ENCODE peak calls at places on chromosomes 4 and X, in five cellular contexts. P is stomach, W is ovary, B is GM12878, L is HepG2. D is an unnamed sample.

GRCh38 chr4:70613893-70614572 is 14.5 kb upstream of the ENAM start:
- DNase-seq in W (no peak), B (no peak), L (no peak), P (no peak), D (no peak)

GRCh38 chr4:148926861-148927260 is 484.6 kb upstream of the NR3C2 start:
- DNase-seq in B (no peak), W (no peak), L (no peak), P (peak; percentile 63), D (no peak)

GRCh38 chrX:338281-338835 is 19.8 kb upstream of the GTPBP6 start:
- DNase-seq in P (no peak), L (no peak), W (peak; percentile 21), B (no peak), D (peak; percentile 79)

GRCh38 chr4:2257361-2258001 is 4.4 kb downstream of the MXD4 start:
- DNase-seq in L (no peak), W (peak; percentile 33), B (no peak), P (peak; percentile 25), D (peak; percentile 76)

GRCh38 chr4:67401902-67402301 is 143.4 kb downstream of the CENPC start:
- DNase-seq in W (no peak), L (no peak), P (no peak), B (no peak), D (no peak)

GRCh38 chrX:48794993-48795501 is 6.8 kb upstream of the HDAC6 start:
- DNase-seq in B (no peak), L (no peak), P (no peak), W (no peak), D (peak; percentile 54)

GRCh38 chrX:39445336-39445735 is 644.1 kb downstream of the MID1IP1 start:
- DNase-seq in P (peak; percentile 40), B (no peak), W (no peak), L (no peak), D (no peak)

GRCh38 chr4:2362286-2363055 is 56.0 kb downstream of the ZFYVE28 start:
- DNase-seq in W (peak; percentile 28), P (no peak), B (no peak), L (no peak), D (no peak)

GRCh38 chrX:155068165-155068564 is 2.8 kb downstream of the CMC4 start:
- DNase-seq in L (peak; percentile 46), P (no peak), B (no peak), W (no peak), D (no peak)

GRCh38 chr4:105509291-105509690 is 35.4 kb upstream of the PPA2 start:
- DNase-seq in L (no peak), P (no peak), B (peak; percentile 20), W (no peak), D (no peak)

GRCh38 chr4:8101213-8101781 is 57.3 kb downstream of the ABLIM2 start:
- DNase-seq in P (no peak), B (no peak), L (peak; percentile 15), W (peak; percentile 39), D (peak; percentile 80)

GRCh38 chrX:140572724-140573123 is 67.9 kb upstream of the SOX3 start:
- DNase-seq in L (peak; percentile 7), W (no peak), B (peak; percentile 3), P (peak; percentile 49), D (peak; percentile 55)

GRCh38 chrX:111101580-111101979 is 5.6 kb downstream of the PAK3 start:
- DNase-seq in L (no peak), W (no peak), P (no peak), B (no peak), D (no peak)

GRCh38 chrX:154327026-154327820 is 31.6 kb downstream of the TKTL1 start:
- DNase-seq in L (no peak), B (no peak), W (no peak), P (no peak), D (no peak)

GRCh38 chr4:8552581-8553205 is 27.5 kb upstream of the GPR78 start:
- DNase-seq in L (no peak), W (no peak), P (no peak), B (no peak), D (peak; percentile 7)

GRCh38 chr4:140937866-140938265 is 181.7 kb upstream of the TBC1D9 start:
- DNase-seq in P (no peak), L (no peak), B (no peak), W (no peak), D (no peak)

GRCh38 chrX:26557691-26558321 is 341.8 kb downstream of the MAGEB5 start:
- DNase-seq in L (no peak), B (no peak), W (peak; percentile 10), P (no peak), D (no peak)

GRCh38 chr4:34644716-34645115 is 1599.6 kb downstream of the ARAP2 start:
- DNase-seq in B (no peak), W (no peak), P (no peak), L (no peak), D (no peak)

GRCh38 chr4:53788011-53788410 is 196.7 kb upstream of the LNX1 start:
- DNase-seq in W (no peak), L (no peak), P (no peak), B (no peak), D (no peak)

GRCh38 chrX:8201896-8202331 is 30.8 kb upstream of the VCX2 start:
- DNase-seq in P (no peak), B (no peak), W (no peak), L (no peak), D (no peak)

GRCh38 chr4:151712777-151713176 is 48.0 kb downstream of the GATB start:
- DNase-seq in L (no peak), B (no peak), P (no peak), W (no peak), D (no peak)

DNA sequence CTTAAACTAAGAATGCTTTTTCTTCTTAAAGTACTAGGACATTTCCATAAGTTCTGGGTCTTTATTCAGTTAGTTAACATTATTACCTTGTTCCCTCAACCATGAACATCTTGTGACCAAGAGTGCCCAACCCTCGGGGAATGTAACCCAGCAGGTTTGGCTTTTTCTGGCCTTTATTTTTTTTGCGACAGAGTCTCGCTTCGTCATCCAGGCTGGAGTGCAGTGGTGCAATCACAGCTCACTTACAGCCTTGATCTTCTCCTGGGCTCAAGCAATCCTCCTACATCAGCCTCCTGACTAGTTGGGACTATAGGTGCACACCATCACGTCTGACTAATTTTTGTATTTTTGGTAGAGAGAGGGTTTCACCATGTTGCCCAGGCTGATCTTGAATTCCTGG is 65.1 kb downstream of the USP11 start:
- DNase-seq in L (no peak), B (no peak), W (no peak), P (peak; percentile 51), D (peak; percentile 62)
- TF ChIP-seq EP300 in L (no peak), B (no peak), W (no peak), P (no peak), D (no peak)

GRCh38 chr4:24024157-24024556 is 134.3 kb upstream of the PPARGC1A start:
- DNase-seq in L (no peak), P (no peak), W (no peak), B (no peak), D (no peak)
- TF ChIP-seq EP300 in L (no peak), P (no peak), W (no peak), B (no peak), D (no peak)

DNA sequence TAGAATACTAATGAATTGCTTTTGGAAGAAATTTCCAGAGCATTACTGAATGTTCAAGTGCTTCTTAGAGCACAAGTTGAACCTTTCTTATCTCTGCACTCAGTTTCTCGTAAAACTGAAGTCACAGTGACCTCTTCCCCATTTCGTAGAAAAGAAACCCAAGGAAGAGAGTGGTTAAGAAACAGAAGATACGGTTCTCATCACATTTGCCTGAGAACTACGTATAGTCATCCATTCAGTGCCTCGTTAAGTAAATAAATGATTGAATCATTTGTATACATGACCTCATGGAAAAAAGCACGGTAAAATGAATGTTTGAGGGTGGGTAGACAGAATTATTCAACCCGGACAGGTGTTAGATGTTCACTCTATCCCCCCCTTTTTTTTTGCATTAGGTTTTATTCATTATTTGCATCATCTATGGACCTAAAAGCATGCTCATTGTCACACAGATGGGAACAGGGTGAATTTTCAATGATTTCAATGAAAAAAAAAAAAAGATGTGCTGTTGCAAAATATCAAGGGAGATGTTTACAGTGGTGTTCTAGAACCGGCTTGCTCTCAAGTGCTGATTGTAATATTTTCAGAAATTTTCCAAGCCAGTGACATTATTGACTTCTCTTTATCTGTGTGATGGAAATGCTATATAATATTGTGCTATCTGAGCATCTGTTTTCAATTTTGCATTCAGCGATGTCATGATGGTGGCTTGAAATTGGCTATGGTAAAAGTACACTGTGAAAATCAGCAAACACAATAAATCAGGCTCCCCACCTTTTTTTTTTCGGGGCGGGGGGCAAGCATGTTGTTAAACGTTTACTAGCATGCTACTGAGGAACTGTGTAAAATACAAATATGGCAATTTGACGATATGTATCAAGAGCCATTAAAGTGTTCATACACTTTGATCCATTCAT is 4.3 kb downstream of the RHOH start:
- DNase-seq in L (no peak), W (no peak), P (no peak), B (no peak), D (no peak)
- TF ChIP-seq EP300 in L (no peak), W (no peak), P (no peak), B (peak; percentile 31), D (peak; percentile 6)

GRCh38 chr4:139078926-139079325 is 63.3 kb downstream of the NOCT start:
- DNase-seq in B (no peak), P (no peak), W (no peak), L (no peak), D (no peak)

GRCh38 chr4:139083533-139084424 is 68.2 kb downstream of the NOCT start:
- DNase-seq in L (peak; percentile 89), W (peak; percentile 88), B (peak; percentile 62), P (peak; percentile 90), D (peak; percentile 71)

GRCh38 chr4:139084425-139085093 is 69.0 kb downstream of the NOCT start:
- DNase-seq in L (peak; percentile 2), W (no peak), B (peak; percentile 16), P (no peak), D (peak; percentile 94)

GRCh38 chr4:139085141-139085540 is 69.6 kb downstream of the NOCT start:
- DNase-seq in L (peak; percentile 11), P (no peak), B (no peak), W (no peak), D (no peak)

GRCh38 chr4:139082750-139083532 is 67.4 kb downstream of the NOCT start:
- DNase-seq in L (peak; percentile 98), W (peak; percentile 91), P (peak; percentile 95), B (peak; percentile 93), D (peak; percentile 97)
- TF ChIP-seq EP300 in L (no peak), W (no peak), P (no peak), B (peak; percentile 16), D (no peak)

GRCh38 chrX:1661048-1661921 is 46.4 kb downstream of the ASMT start:
- DNase-seq in P (peak; percentile 46), B (peak; percentile 98), L (peak; percentile 13), W (no peak), D (no peak)
- TF ChIP-seq EP300 in P (no peak), B (no peak), L (no peak), W (no peak), D (no peak)

D was measured in upper lobe of left lung.